ENCODE peak calls at places on chromosomes 2 and 18, in seven cellular contexts. L is IMR-90, B is tibial nerve, J is AG04449, N is heart left ventricle, W is thoracic aorta, S is stomach. V is an unnamed sample.

GRCh38 chr2:25740810-25741381 is 67.5 kb upstream of the DTNB start:
- DNase-seq in N (no peak), L (no peak), S (no peak), W (no peak), J (peak; percentile 9), B (no peak), V (no peak)

GRCh38 chr2:46847726-46848421 is 67.7 kb downstream of the MCFD2 start:
- DNase-seq in N (no peak), B (no peak), W (no peak), J (peak; percentile 70), S (no peak), L (peak; percentile 90), V (no peak)

GRCh38 chr18:50720281-50720680 is 99.5 kb downstream of the MRO start:
- DNase-seq in L (no peak), W (no peak), N (no peak), J (no peak), S (no peak), B (no peak), V (no peak)

GRCh38 chr2:45331034-45331786 is 279.9 kb downstream of the SRBD1 start:
- DNase-seq in J (no peak), W (no peak), L (no peak), B (no peak), N (no peak), S (no peak), V (no peak)

GRCh38 chr2:150644298-150645067 is 157.0 kb upstream of the RND3 start:
- DNase-seq in L (peak; percentile 85), N (no peak), S (no peak), W (no peak), J (no peak), B (no peak), V (no peak)

GRCh38 chr18:9619545-9619944 is 5.2 kb upstream of the PPP4R1 start:
- DNase-seq in N (no peak), B (no peak), J (no peak), L (peak; percentile 92), W (no peak), S (no peak), V (no peak)

GRCh38 chr18:28777756-28778155 is 600.8 kb upstream of the CDH2 start:
- DNase-seq in S (no peak), W (no peak), N (no peak), L (no peak), B (no peak), J (no peak), V (no peak)

GRCh38 chr2:42314892-42315468 is 46.0 kb downstream of the COX7A2L start:
- DNase-seq in W (no peak), L (peak; percentile 96), B (no peak), N (no peak), S (no peak), J (peak; percentile 87), V (no peak)

GRCh38 chr2:240565267-240566202 is 2.7 kb upstream of the RNPEPL1 start:
- DNase-seq in J (no peak), B (peak; percentile 40), N (peak; percentile 91), L (peak; percentile 57), W (no peak), S (peak; percentile 91), V (peak; percentile 69)

GRCh38 chr2:241620419-241620769 is 16.6 kb downstream of the THAP4 start:
- DNase-seq in S (no peak), W (no peak), N (no peak), L (peak; percentile 33), B (no peak), J (no peak), V (no peak)

GRCh38 chr2:228532233-228532632 is 350.7 kb upstream of the SPHKAP start:
- DNase-seq in W (no peak), J (no peak), S (no peak), N (no peak), L (no peak), B (no peak), V (no peak)

GRCh38 chr2:237471457-237472186 is 15.4 kb upstream of the MLPH start:
- DNase-seq in N (no peak), S (peak; percentile 79), W (no peak), B (no peak), J (no peak), L (peak; percentile 68), V (peak; percentile 68)

GRCh38 chr2:20578895-20579825 is 71.7 kb downstream of the HS1BP3 start:
- DNase-seq in J (peak; percentile 93), S (peak; percentile 55), N (peak; percentile 78), B (peak; percentile 75), W (peak; percentile 84), L (peak; percentile 99), V (peak; percentile 83)

GRCh38 chr2:234027646-234028045 is 22.9 kb upstream of the SPP2 start:
- DNase-seq in B (no peak), S (no peak), L (no peak), J (no peak), N (no peak), W (no peak), V (no peak)

GRCh38 chr2:183740241-183740640 is 616.0 kb downstream of the NUP35 start:
- DNase-seq in J (no peak), N (no peak), L (no peak), W (no peak), S (peak; percentile 61), B (no peak), V (no peak)

GRCh38 chr2:85673736-85674375 is 5.9 kb upstream of the SFTPB start:
- DNase-seq in W (no peak), L (no peak), J (no peak), N (no peak), S (no peak), B (no peak), V (no peak)

GRCh38 chr2:185880396-185880795 is 141.8 kb downstream of the FSIP2 start:
- DNase-seq in L (no peak), N (no peak), B (no peak), J (no peak), S (no peak), W (no peak), V (no peak)

GRCh38 chr2:111692311-111692710 is 191.7 kb downstream of the ANAPC1 start:
- DNase-seq in S (no peak), L (no peak), W (no peak), J (no peak), B (no peak), N (no peak), V (no peak)

DNA sequence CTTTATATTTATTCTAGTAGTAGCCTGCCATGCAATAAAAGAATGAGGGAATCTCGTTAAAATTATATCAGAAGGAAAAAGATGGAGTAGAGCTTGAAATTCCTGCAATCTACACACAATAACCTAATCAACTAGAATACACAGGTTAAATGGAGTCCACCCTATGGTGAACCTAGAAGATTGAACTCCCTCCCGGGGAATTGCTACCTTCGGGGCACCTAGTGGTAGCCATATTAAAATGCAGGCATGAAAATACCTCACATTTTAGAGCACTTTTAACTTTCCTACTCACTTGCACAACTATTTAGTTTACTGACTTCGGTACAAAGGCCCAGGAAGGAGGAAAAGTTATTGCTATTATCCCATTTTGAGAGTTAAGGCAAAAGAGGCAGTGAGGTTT is 174.5 kb downstream of the SS18 start:
- DNase-seq in J (no peak), N (no peak), W (no peak), L (no peak), S (no peak), B (no peak), V (no peak)
- TF ChIP-seq CTCF in J (no peak), N (no peak), W (no peak), L (peak; percentile 12), S (no peak), B (no peak), V (no peak)

GRCh38 chr2:26982102-26982742 is 11.8 kb downstream of the MAPRE3 start:
- DNase-seq in S (peak; percentile 92), J (no peak), B (no peak), N (no peak), L (peak; percentile 36), W (peak; percentile 28), V (peak; percentile 85)
- TF ChIP-seq CTCF in S (peak; percentile 49), J (no peak), B (peak; percentile 34), N (peak; percentile 54), L (no peak), W (peak; percentile 40), V (peak; percentile 27)

GRCh38 chr2:10983711-10984110 is 72.0 kb downstream of the KCNF1 start:
- DNase-seq in B (no peak), J (no peak), W (no peak), N (no peak), L (no peak), S (no peak), V (no peak)
- TF ChIP-seq CTCF in B (no peak), J (no peak), W (no peak), N (no peak), L (no peak), S (no peak), V (no peak)

GRCh38 chr2:182103531-182103930 is 117.9 kb downstream of the PPP1R1C start:
- DNase-seq in B (no peak), N (no peak), J (no peak), W (no peak), L (no peak), S (no peak), V (peak; percentile 53)

GRCh38 chr2:182097571-182097970 is 111.9 kb downstream of the PPP1R1C start:
- DNase-seq in L (no peak), N (no peak), B (no peak), S (no peak), W (no peak), J (no peak), V (no peak)

GRCh38 chr2:182098648-182099047 is 113.0 kb downstream of the PPP1R1C start:
- DNase-seq in S (no peak), J (no peak), B (no peak), N (no peak), L (no peak), W (no peak), V (no peak)

GRCh38 chr2:182101263-182101662 is 115.6 kb downstream of the PPP1R1C start:
- DNase-seq in W (no peak), S (no peak), J (no peak), B (no peak), L (no peak), N (no peak), V (no peak)
- TF ChIP-seq CTCF in W (no peak), S (no peak), J (no peak), B (no peak), L (no peak), N (peak; percentile 20), V (no peak)

GRCh38 chr2:204268458-204268857 is 276.8 kb upstream of the PARD3B start:
- DNase-seq in N (no peak), L (peak; percentile 12), J (no peak), S (no peak), W (no peak), B (no peak), V (no peak)
- TF ChIP-seq CTCF in N (no peak), L (no peak), J (no peak), S (no peak), W (no peak), B (no peak), V (no peak)

GRCh38 chr2:19261061-19261460 is 97.4 kb downstream of the OSR1 start:
- DNase-seq in L (peak; percentile 53), W (no peak), S (no peak), N (no peak), J (no peak), B (no peak), V (no peak)
- TF ChIP-seq CTCF in L (no peak), W (no peak), S (no peak), N (no peak), J (no peak), B (no peak), V (no peak)

V was measured in testis.